ENCODE peak calls at places on chromosomes 11 and 22, in six cellular contexts. L is germinal center, R is RWPE1, K is ecto neural progenitor cell, D is kidney, E is nephron progenitor cell. X is an unnamed sample.

GRCh38 chr11:80632691-80633090 is 1191.9 kb upstream of the TENM4 start:
- DNase-seq in L (no peak), R (no peak), K (no peak), D (no peak), E (no peak), X (no peak)

GRCh38 chr11:79110308-79110707 is 330.5 kb downstream of the TENM4 start:
- DNase-seq in L (no peak), R (no peak), K (no peak), D (no peak), E (no peak), X (no peak)

GRCh38 chr11:115083129-115083823 is 404.9 kb downstream of the NXPE2 start:
- DNase-seq in L (no peak), R (no peak), K (no peak), D (no peak), E (no peak), X (peak; percentile 55)

GRCh38 chr11:106249857-106250256 is 172.4 kb downstream of the AASDHPPT start:
- DNase-seq in L (no peak), R (no peak), K (no peak), D (no peak), E (no peak), X (no peak)

GRCh38 chr22:37212174-37212906 is at the start of gene SSTR3:
- DNase-seq in L (no peak), R (no peak), K (peak; percentile 71), D (peak; percentile 69), E (peak; percentile 62), X (no peak)

GRCh38 chr11:45906965-45907591 is at the start of gene FREY1:
- DNase-seq in L (no peak), R (no peak), K (no peak), D (no peak), E (no peak), X (no peak)

GRCh38 chr11:76380161-76380976 is 563 bp downstream of the THAP12 start:
- DNase-seq in L (peak; percentile 42), R (peak; percentile 21), K (no peak), D (no peak), E (no peak), X (no peak)

GRCh38 chr11:44005956-44006355 is 41.8 kb upstream of the ACCSL start:
- DNase-seq in L (no peak), R (no peak), K (peak; percentile 38), D (no peak), E (no peak), X (no peak)

GRCh38 chr11:45771942-45772522 is 32.9 kb upstream of the SLC35C1 start:
- DNase-seq in L (peak; percentile 93), R (peak; percentile 93), K (peak; percentile 90), D (peak; percentile 94), E (peak; percentile 92), X (peak; percentile 63)

GRCh38 chr11:92811341-92811740 is 158.1 kb upstream of the MTNR1B start:
- DNase-seq in L (no peak), R (peak; percentile 9), K (no peak), D (no peak), E (no peak), X (no peak)

GRCh38 chr11:67062526-67063373 is 6.1 kb downstream of the RHOD start:
- DNase-seq in L (no peak), R (peak; percentile 85), K (no peak), D (peak; percentile 89), E (no peak), X (no peak)

GRCh38 chr11:85299247-85299646 is 327.9 kb downstream of the DLG2 start:
- DNase-seq in L (no peak), R (no peak), K (no peak), D (no peak), E (peak; percentile 2), X (peak; percentile 4)

GRCh38 chr22:38313384-38313955 is 3.8 kb downstream of the CSNK1E start:
- DNase-seq in L (no peak), R (peak; percentile 69), K (no peak), D (peak; percentile 89), E (no peak), X (no peak)

GRCh38 chr22:32203181-32204105 is 1.4 kb downstream of the RFPL2 start:
- DNase-seq in L (no peak), R (no peak), K (no peak), D (no peak), E (no peak), X (no peak)

GRCh38 chr11:18710545-18710944 is 12.0 kb downstream of the TMEM86A start:
- DNase-seq in L (no peak), R (no peak), K (no peak), D (no peak), E (no peak), X (no peak)

GRCh38 chr11:64455436-64456261 is 96.7 kb downstream of the RPS6KA4 start:
- DNase-seq in L (no peak), R (no peak), K (no peak), D (peak; percentile 57), E (no peak), X (no peak)

GRCh38 chr11:75265851-75266531 is 25.4 kb downstream of the TPBGL start:
- DNase-seq in L (no peak), R (no peak), K (no peak), D (peak; percentile 58), E (no peak), X (no peak)

GRCh38 chr11:2892215-2893020 is 6.8 kb upstream of the CDKN1C start:
- DNase-seq in L (peak; percentile 81), R (no peak), K (peak; percentile 89), D (peak; percentile 94), E (peak; percentile 82), X (peak; percentile 79)

GRCh38 chr11:199004-199581 is 6.2 kb downstream of the SCGB1C1 start:
- DNase-seq in L (no peak), R (no peak), K (no peak), D (peak; percentile 59), E (no peak), X (no peak)

GRCh38 chr11:131980878-131981668 is 610.7 kb downstream of the NTM start:
- DNase-seq in L (no peak), R (no peak), K (no peak), D (no peak), E (no peak), X (no peak)

GRCh38 chr22:23116506-23117263 is 25.1 kb downstream of the RSPH14 start:
- DNase-seq in L (no peak), R (no peak), K (no peak), D (no peak), E (no peak), X (no peak)

GRCh38 chr11:46381836-46382643 is 571 bp downstream of the MDK start:
- DNase-seq in L (no peak), R (no peak), K (peak; percentile 69), D (peak; percentile 85), E (peak; percentile 46), X (no peak)

GRCh38 chr11:95092549-95093324 is 3.1 kb downstream of the ENDOD1 start:
- DNase-seq in L (peak; percentile 36), R (peak; percentile 37), K (no peak), D (no peak), E (no peak), X (no peak)

GRCh38 chr11:44139565-44140313 is 44.3 kb downstream of the EXT2 start:
- DNase-seq in L (no peak), R (no peak), K (no peak), D (no peak), E (peak; percentile 47), X (no peak)

GRCh38 chr11:72069787-72070251 is 10.5 kb downstream of the NUMA1 start:
- DNase-seq in L (no peak), R (peak; percentile 69), K (peak; percentile 52), D (peak; percentile 93), E (peak; percentile 7), X (no peak)

GRCh38 chr11:20584093-20584774 is 15.2 kb upstream of the SLC6A5 start:
- DNase-seq in L (no peak), R (peak; percentile 26), K (no peak), D (no peak), E (no peak), X (no peak)

GRCh38 chr11:70517996-70518907 is 119.9 kb downstream of the CTTN start:
- DNase-seq in L (no peak), R (peak; percentile 36), K (no peak), D (peak; percentile 39), E (no peak), X (no peak)